ENCODE peak calls at places on chromosome 14, in nine cellular contexts. O, M, V, J, D, R, E, K and I are unnamed samples.

GRCh38 chr14:73059326-73059725 is 992 bp downstream of the RBM25 start:
- DNase-seq in O (peak; percentile 21), M (no peak), V (peak; percentile 38), J (no peak), D (peak; percentile 16), R (no peak), E (no peak), K (peak; percentile 58), I (no peak)

GRCh38 chr14:71094722-71095121 is 187.5 kb downstream of the PCNX1 start:
- DNase-seq in O (no peak), M (no peak), V (no peak), J (no peak), D (no peak), R (no peak), E (no peak), K (no peak), I (no peak)

GRCh38 chr14:62301076-62301475 is 538.9 kb downstream of the SNAPC1 start:
- DNase-seq in O (no peak), M (no peak), V (no peak), J (no peak), D (no peak), R (no peak), E (no peak), K (no peak), I (no peak)

GRCh38 chr14:24071144-24071697 is at the start of gene CPNE6:
- DNase-seq in O (no peak), M (no peak), V (no peak), J (no peak), D (no peak), R (peak; percentile 54), E (no peak), K (no peak), I (no peak)

GRCh38 chr14:93262446-93262845 is 55.4 kb downstream of the UBR7 start:
- DNase-seq in O (no peak), M (no peak), V (no peak), J (no peak), D (no peak), R (no peak), E (no peak), K (no peak), I (no peak)

GRCh38 chr14:99316281-99317163 is 44.5 kb upstream of the BCL11B start:
- DNase-seq in O (no peak), M (no peak), V (no peak), J (no peak), D (no peak), R (no peak), E (no peak), K (no peak), I (peak; percentile 7)

GRCh38 chr14:22849212-22849819 is 12.9 kb downstream of the MMP14 start:
- DNase-seq in O (peak; percentile 87), M (no peak), V (peak; percentile 63), J (no peak), D (no peak), R (peak; percentile 84), E (no peak), K (peak; percentile 75), I (peak; percentile 19)

GRCh38 chr14:55609681-55610080 is 29.7 kb downstream of the KTN1 start:
- DNase-seq in O (peak; percentile 35), M (no peak), V (peak; percentile 56), J (no peak), D (no peak), R (no peak), E (no peak), K (peak; percentile 65), I (no peak)

GRCh38 chr14:67987596-67987995 is 168.0 kb downstream of the RAD51B start:
- DNase-seq in O (peak; percentile 90), M (peak; percentile 72), V (peak; percentile 87), J (no peak), D (no peak), R (no peak), E (no peak), K (peak; percentile 89), I (no peak)

GRCh38 chr14:55851961-55852360 is 266.2 kb upstream of the PELI2 start:
- DNase-seq in O (no peak), M (no peak), V (no peak), J (no peak), D (no peak), R (no peak), E (no peak), K (no peak), I (no peak)

GRCh38 chr14:95577067-95577800 is 42.4 kb downstream of the GLRX5 start:
- DNase-seq in O (no peak), M (no peak), V (no peak), J (no peak), D (peak; percentile 83), R (no peak), E (no peak), K (no peak), I (peak; percentile 72)

GRCh38 chr14:88863167-88863566 is 38.7 kb downstream of the TTC8 start:
- DNase-seq in O (no peak), M (no peak), V (no peak), J (no peak), D (no peak), R (no peak), E (no peak), K (no peak), I (no peak)

GRCh38 chr14:74526854-74527585 is 33.5 kb downstream of the ISCA2 start:
- DNase-seq in O (no peak), M (no peak), V (no peak), J (no peak), D (no peak), R (no peak), E (no peak), K (peak; percentile 20), I (no peak)

GRCh38 chr14:51462182-51462581 is 189.5 kb upstream of the FRMD6 start:
- DNase-seq in O (no peak), M (no peak), V (no peak), J (no peak), D (no peak), R (no peak), E (no peak), K (no peak), I (no peak)

GRCh38 chr14:105761842-105762241 is 235.5 kb downstream of the TMEM121 start:
- DNase-seq in O (no peak), M (no peak), V (no peak), J (no peak), D (no peak), R (no peak), E (no peak), K (no peak), I (no peak)

GRCh38 chr14:69592923-69593677 is 18.3 kb upstream of the SUSD6 start:
- DNase-seq in O (peak; percentile 69), M (peak; percentile 70), V (peak; percentile 79), J (peak; percentile 48), D (no peak), R (no peak), E (no peak), K (peak; percentile 73), I (no peak)
- TF ChIP-seq CTCF in O (no peak), M (no peak), V (no peak), J (no peak), D (no peak), R (no peak), E (no peak), K (no peak), I (no peak)

GRCh38 chr14:97298775-97299174 is 501.6 kb downstream of the VRK1 start:
- DNase-seq in O (no peak), M (no peak), V (no peak), J (no peak), D (no peak), R (no peak), E (no peak), K (no peak), I (no peak)

GRCh38 chr14:97299661-97300060 is 502.5 kb downstream of the VRK1 start:
- DNase-seq in O (no peak), M (no peak), V (no peak), J (no peak), D (no peak), R (no peak), E (no peak), K (no peak), I (no peak)

GRCh38 chr14:97301931-97302559 is 504.9 kb downstream of the VRK1 start:
- DNase-seq in O (no peak), M (no peak), V (no peak), J (no peak), D (no peak), R (no peak), E (no peak), K (no peak), I (no peak)

GRCh38 chr14:97295108-97295710 is 498.0 kb downstream of the VRK1 start:
- DNase-seq in O (no peak), M (no peak), V (no peak), J (no peak), D (no peak), R (no peak), E (no peak), K (no peak), I (no peak)

DNA sequence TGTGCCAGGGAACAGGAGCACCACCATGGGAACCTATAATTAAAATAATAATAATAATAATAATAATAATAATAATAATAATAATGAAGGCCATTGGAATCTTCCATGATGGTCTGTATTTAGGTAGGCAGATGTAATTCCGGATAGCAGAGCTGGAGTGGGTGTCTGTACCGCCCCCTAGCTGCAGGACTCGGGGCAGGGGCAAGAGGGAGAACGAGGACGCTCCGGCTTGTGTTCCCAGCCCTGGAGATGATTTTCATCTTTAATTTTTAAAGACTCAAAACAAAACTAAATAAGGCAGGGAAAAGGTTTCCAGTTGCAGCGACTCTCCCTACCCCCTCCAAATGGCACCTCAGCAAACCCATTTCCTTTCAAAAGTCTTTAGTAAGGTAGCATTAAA is 501.1 kb downstream of the VRK1 start:
- DNase-seq in O (no peak), M (no peak), V (no peak), J (no peak), D (no peak), R (no peak), E (no peak), K (no peak), I (no peak)
- TF ChIP-seq CTCF in O (no peak), M (no peak), V (no peak), J (no peak), D (peak; percentile 63), R (no peak), E (no peak), K (no peak), I (no peak)

DNA sequence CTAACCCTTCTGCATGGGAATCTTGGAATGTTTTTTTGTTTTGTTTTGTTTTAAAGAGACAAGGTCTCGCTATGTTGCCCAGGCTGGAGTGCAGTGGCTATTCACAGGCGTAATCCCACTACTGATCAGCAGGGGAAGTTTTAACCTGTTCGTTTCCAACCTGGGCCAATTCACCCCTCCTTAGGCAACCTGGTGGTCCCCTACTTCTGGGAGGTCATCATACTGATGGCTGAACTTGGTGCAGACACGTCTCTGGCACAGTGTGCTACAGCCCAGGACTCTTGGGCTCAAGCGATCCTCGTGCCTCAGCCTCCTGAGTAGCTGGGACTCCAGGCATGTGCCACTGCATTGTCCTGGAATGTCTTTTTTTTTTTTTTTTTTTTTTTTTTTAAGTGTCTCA is 48.9 kb upstream of the ISM2 start:
- DNase-seq in O (no peak), M (no peak), V (no peak), J (no peak), D (no peak), R (no peak), E (no peak), K (no peak), I (no peak)
- TF ChIP-seq CTCF in O (peak; percentile 18), M (peak; percentile 23), V (peak; percentile 25), J (no peak), D (peak; percentile 25), R (no peak), E (no peak), K (peak; percentile 14), I (no peak)

DNA sequence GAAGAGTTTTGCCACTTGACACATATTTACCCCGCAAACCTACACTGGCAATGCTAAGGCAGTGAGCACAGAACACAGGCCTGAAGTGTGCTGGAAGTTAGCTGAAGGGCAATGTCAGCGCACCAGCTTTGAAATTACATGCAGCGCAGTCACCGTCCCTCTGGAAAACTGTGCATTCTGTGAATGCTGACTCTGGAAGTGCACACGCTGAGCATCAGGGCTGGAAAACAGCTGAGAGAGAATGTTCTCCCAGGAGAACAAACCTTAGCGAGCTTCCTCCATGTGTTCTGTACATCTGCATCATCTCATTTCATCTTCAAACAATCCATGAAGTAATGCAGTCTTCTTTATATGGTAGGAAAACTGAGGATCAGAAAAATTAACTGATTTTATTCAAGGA is 448.2 kb downstream of the NRXN3 start:
- DNase-seq in O (no peak), M (no peak), V (no peak), J (no peak), D (no peak), R (no peak), E (no peak), K (no peak), I (no peak)
- TF ChIP-seq CTCF in O (no peak), M (no peak), V (no peak), J (no peak), D (no peak), R (no peak), E (no peak), K (no peak), I (no peak)